ENCODE peak calls at places on chromosomes 3 and 15, in seven cellular contexts. One of them, this sample, is unnamed. For H3K27me3, the result is how much of the 10 kb centered on the place peaks cover.

GRCh38 chr3:188152660-188153497 is 1.1 kb upstream of the LPP start:
- DNase-seq in ovary: peak
- DNase-seq in left ventricle myocardium inferior: no peak
- DNase-seq in Panc1: no peak
- DNase-seq in heart right ventricle: peak
- DNase-seq in GM23338: peak
- DNase-seq in IMR-90: peak
- DNase-seq in this sample: no peak

GRCh38 chr15:41605566-41605965 is 46.6 kb downstream of the TYRO3 start:
- DNase-seq in left ventricle myocardium inferior: no peak
- DNase-seq in IMR-90: no peak
- DNase-seq in GM23338: no peak
- DNase-seq in heart right ventricle: no peak
- DNase-seq in ovary: no peak
- DNase-seq in Panc1: no peak
- DNase-seq in this sample: no peak

GRCh38 chr15:85543741-85544155 is 163.3 kb downstream of the AKAP13 start:
- DNase-seq in ovary: peak
- DNase-seq in GM23338: peak
- DNase-seq in Panc1: no peak
- DNase-seq in heart right ventricle: peak
- DNase-seq in left ventricle myocardium inferior: peak
- DNase-seq in IMR-90: no peak
- DNase-seq in this sample: no peak

GRCh38 chr15:76187151-76187550 is 124.1 kb downstream of the ETFA start:
- DNase-seq in heart right ventricle: no peak
- DNase-seq in GM23338: no peak
- DNase-seq in left ventricle myocardium inferior: no peak
- DNase-seq in ovary: no peak
- DNase-seq in Panc1: no peak
- DNase-seq in IMR-90: no peak
- DNase-seq in this sample: no peak

GRCh38 chr3:28077566-28077965 is 163.9 kb upstream of the CMC1 start:
- DNase-seq in heart right ventricle: no peak
- DNase-seq in ovary: no peak
- DNase-seq in GM23338: peak
- DNase-seq in IMR-90: peak
- DNase-seq in left ventricle myocardium inferior: no peak
- DNase-seq in Panc1: no peak
- DNase-seq in this sample: no peak

GRCh38 chr15:60720493-60721231 is 241.7 kb upstream of the ICE2 start:
- DNase-seq in IMR-90: no peak
- DNase-seq in left ventricle myocardium inferior: no peak
- DNase-seq in heart right ventricle: no peak
- DNase-seq in Panc1: no peak
- DNase-seq in ovary: no peak
- DNase-seq in GM23338: no peak
- DNase-seq in this sample: no peak

GRCh38 chr15:99614749-99615288 is 49.0 kb downstream of the MEF2A start:
- DNase-seq in ovary: no peak
- DNase-seq in GM23338: no peak
- DNase-seq in left ventricle myocardium inferior: no peak
- DNase-seq in Panc1: no peak
- DNase-seq in heart right ventricle: no peak
- DNase-seq in IMR-90: no peak
- DNase-seq in this sample: no peak

GRCh38 chr3:32401141-32401540 is 9.5 kb downstream of the CMTM7 start:
- DNase-seq in left ventricle myocardium inferior: no peak
- DNase-seq in Panc1: no peak
- DNase-seq in ovary: no peak
- DNase-seq in IMR-90: no peak
- DNase-seq in GM23338: peak
- DNase-seq in heart right ventricle: no peak
- DNase-seq in this sample: no peak

GRCh38 chr15:52699457-52699856 is 20.3 kb upstream of the ATOSA start:
- DNase-seq in left ventricle myocardium inferior: no peak
- DNase-seq in GM23338: no peak
- DNase-seq in heart right ventricle: no peak
- DNase-seq in ovary: no peak
- DNase-seq in IMR-90: no peak
- DNase-seq in Panc1: no peak
- DNase-seq in this sample: no peak

GRCh38 chr3:177427540-177427939 is 230.3 kb upstream of the TBL1XR1 start:
- DNase-seq in Panc1: no peak
- DNase-seq in ovary: no peak
- DNase-seq in heart right ventricle: no peak
- DNase-seq in GM23338: no peak
- DNase-seq in left ventricle myocardium inferior: no peak
- DNase-seq in IMR-90: peak
- DNase-seq in this sample: no peak

GRCh38 chr3:129611812-129612349 is 5.4 kb upstream of the PLXND1 start:
- DNase-seq in heart right ventricle: peak
- DNase-seq in left ventricle myocardium inferior: peak
- DNase-seq in GM23338: peak
- DNase-seq in IMR-90: peak
- DNase-seq in Panc1: no peak
- DNase-seq in ovary: no peak
- DNase-seq in this sample: no peak

GRCh38 chr3:39196671-39197446 is 4.5 kb upstream of the XIRP1 start:
- DNase-seq in ovary: no peak
- DNase-seq in IMR-90: peak
- DNase-seq in left ventricle myocardium inferior: no peak
- DNase-seq in GM23338: no peak
- DNase-seq in Panc1: no peak
- DNase-seq in heart right ventricle: peak
- DNase-seq in this sample: no peak

GRCh38 chr15:28948036-28948435 is 62.3 kb downstream of the APBA2 start:
- DNase-seq in ovary: no peak
- DNase-seq in GM23338: no peak
- DNase-seq in heart right ventricle: no peak
- DNase-seq in Panc1: no peak
- DNase-seq in left ventricle myocardium inferior: no peak
- DNase-seq in IMR-90: no peak
- DNase-seq in this sample: no peak

GRCh38 chr15:63243776-63244175 is 33.6 kb upstream of the APH1B start:
- DNase-seq in GM23338: no peak
- DNase-seq in ovary: no peak
- DNase-seq in Panc1: no peak
- DNase-seq in heart right ventricle: no peak
- DNase-seq in left ventricle myocardium inferior: no peak
- DNase-seq in IMR-90: no peak
- DNase-seq in this sample: no peak

GRCh38 chr3:184315506-184315867 is 1.1 kb downstream of the EIF4G1 start:
- DNase-seq in IMR-90: no peak
- DNase-seq in Panc1: no peak
- DNase-seq in GM23338: no peak
- DNase-seq in heart right ventricle: no peak
- DNase-seq in ovary: no peak
- DNase-seq in left ventricle myocardium inferior: no peak
- DNase-seq in this sample: no peak

GRCh38 chr3:33919312-33919711 is 120.9 kb downstream of the PDCD6IP start:
- DNase-seq in Panc1: no peak
- DNase-seq in IMR-90: peak
- DNase-seq in heart right ventricle: no peak
- DNase-seq in left ventricle myocardium inferior: no peak
- DNase-seq in GM23338: no peak
- DNase-seq in ovary: no peak
- DNase-seq in this sample: no peak

GRCh38 chr3:28348637-28349396 is at the start of the genes AZI2 and ZCWPW2:
- DNase-seq in ovary: peak
- DNase-seq in GM23338: peak
- DNase-seq in heart right ventricle: peak
- DNase-seq in IMR-90: peak
- DNase-seq in left ventricle myocardium inferior: peak
- DNase-seq in Panc1: peak
- DNase-seq in this sample: peak

GRCh38 chr15:92801412-92801773 is 98.7 kb upstream of the CHD2 start:
- DNase-seq in GM23338: no peak
- DNase-seq in IMR-90: peak
- DNase-seq in ovary: no peak
- DNase-seq in left ventricle myocardium inferior: no peak
- DNase-seq in Panc1: no peak
- DNase-seq in heart right ventricle: no peak
- DNase-seq in this sample: no peak

GRCh38 chr3:55726501-55726775 is 239.3 kb upstream of the WNT5A start:
- DNase-seq in GM23338: no peak
- DNase-seq in left ventricle myocardium inferior: no peak
- DNase-seq in Panc1: no peak
- DNase-seq in ovary: no peak
- DNase-seq in heart right ventricle: no peak
- DNase-seq in IMR-90: no peak
- DNase-seq in this sample: no peak

GRCh38 chr15:65400760-65401606 is 21.8 kb downstream of the IGDCC4 start:
- DNase-seq in GM23338: peak
- DNase-seq in left ventricle myocardium inferior: peak
- DNase-seq in IMR-90: peak
- DNase-seq in ovary: peak
- DNase-seq in Panc1: no peak
- DNase-seq in heart right ventricle: peak
- DNase-seq in this sample: peak

GRCh38 chr15:78102741-78103140 is 10.4 kb downstream of the SH2D7 start:
- DNase-seq in heart right ventricle: no peak
- DNase-seq in IMR-90: no peak
- DNase-seq in left ventricle myocardium inferior: no peak
- DNase-seq in GM23338: no peak
- DNase-seq in ovary: no peak
- DNase-seq in Panc1: no peak
- DNase-seq in this sample: no peak

GRCh38 chr3:18443670-18444596 is 18.8 kb upstream of the SATB1 start:
- DNase-seq in GM23338: peak
- DNase-seq in left ventricle myocardium inferior: peak
- DNase-seq in heart right ventricle: peak
- DNase-seq in Panc1: no peak
- DNase-seq in IMR-90: no peak
- DNase-seq in ovary: peak
- DNase-seq in this sample: no peak

GRCh38 chr3:101117473-101117872 is 124.3 kb upstream of the ABI3BP start:
- DNase-seq in IMR-90: no peak
- DNase-seq in GM23338: no peak
- DNase-seq in left ventricle myocardium inferior: no peak
- DNase-seq in heart right ventricle: no peak
- DNase-seq in Panc1: no peak
- DNase-seq in ovary: no peak
- DNase-seq in this sample: no peak

GRCh38 chr3:169362261-169362660 is 301.3 kb downstream of the MECOM start:
- DNase-seq in Panc1: no peak
- DNase-seq in IMR-90: peak
- DNase-seq in left ventricle myocardium inferior: no peak
- DNase-seq in GM23338: no peak
- DNase-seq in ovary: peak
- DNase-seq in heart right ventricle: no peak
- DNase-seq in this sample: no peak

GRCh38 chr3:132343018-132343612 is 25.9 kb downstream of the ACP3 start:
- DNase-seq in IMR-90: peak
- DNase-seq in ovary: peak
- DNase-seq in left ventricle myocardium inferior: no peak
- DNase-seq in heart right ventricle: no peak
- DNase-seq in GM23338: peak
- DNase-seq in Panc1: peak
- DNase-seq in this sample: no peak

DNA sequence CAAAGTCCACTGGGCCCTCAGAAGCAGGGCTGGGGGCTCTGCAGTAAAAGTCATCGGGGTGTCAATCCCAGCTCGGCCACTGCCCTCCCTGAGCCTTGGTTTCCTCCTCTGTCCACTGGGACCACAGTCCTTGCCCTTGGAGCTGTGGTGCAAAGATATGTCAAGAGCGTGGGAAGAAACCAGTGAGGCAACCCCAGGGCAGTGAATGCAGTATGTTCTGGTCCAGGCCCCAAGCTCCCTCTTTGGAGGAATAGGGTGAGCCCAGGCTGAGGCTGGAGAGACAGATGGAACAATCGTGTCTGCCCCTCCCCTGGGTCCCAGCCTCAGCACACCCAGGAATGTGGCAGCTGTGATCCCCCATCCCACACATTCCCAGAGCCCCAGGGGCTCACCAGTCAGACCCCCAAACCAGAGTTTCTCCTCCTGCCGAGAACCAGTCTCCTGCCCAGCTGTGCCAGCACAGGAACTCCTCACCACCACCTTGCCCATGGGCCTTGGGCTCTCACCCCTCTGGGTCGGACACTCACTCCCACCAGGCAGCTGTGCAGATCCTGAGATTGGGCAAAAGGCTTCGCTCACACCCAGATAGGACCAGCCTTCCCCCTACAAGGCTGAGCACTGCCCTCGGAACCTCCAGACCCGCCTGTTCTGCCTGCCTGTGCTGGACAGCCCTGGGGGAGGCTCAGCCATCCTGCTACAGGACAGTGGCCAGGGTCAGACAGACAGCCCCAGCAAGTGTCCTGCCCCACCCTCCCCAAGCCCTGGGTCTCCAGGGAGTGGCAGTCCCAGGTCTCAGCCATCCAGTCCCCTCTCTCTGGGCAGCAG is 546 bp downstream of the GRIP2 start:
- DNase-seq in IMR-90: no peak
- DNase-seq in GM23338: no peak
- DNase-seq in heart right ventricle: no peak
- DNase-seq in Panc1: no peak
- DNase-seq in ovary: no peak
- DNase-seq in left ventricle myocardium inferior: peak
- DNase-seq in this sample: no peak
- H3K27ac ChIP-seq in IMR-90: no peak
- H3K27ac ChIP-seq in GM23338: no peak
- H3K27ac ChIP-seq in heart right ventricle: peak
- H3K27ac ChIP-seq in Panc1: no peak
- H3K27ac ChIP-seq in ovary: peak
- H3K27ac ChIP-seq in left ventricle myocardium inferior: peak
- H3K27ac ChIP-seq in this sample: no peak

DNA sequence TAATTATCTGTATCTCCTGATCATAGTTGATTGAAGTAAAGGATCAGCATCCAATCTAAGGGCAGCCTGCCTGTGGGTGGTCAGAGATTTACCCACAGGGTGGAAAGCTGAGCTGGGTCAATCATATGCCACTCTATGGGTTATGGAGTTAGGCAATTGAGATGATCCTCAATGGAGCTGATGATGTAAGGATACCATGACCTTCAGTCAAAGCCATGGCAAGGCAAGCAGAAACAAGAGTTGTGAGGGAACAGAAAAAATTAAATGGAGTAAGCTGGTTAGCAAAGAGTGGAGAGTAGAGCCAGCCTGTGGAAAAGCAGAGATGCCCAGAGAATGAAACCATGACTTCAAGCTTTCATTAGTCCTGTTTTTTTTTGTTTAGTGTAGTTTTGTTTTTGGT is 5.7 kb upstream of the IQGAP1 start:
- DNase-seq in GM23338: no peak
- DNase-seq in left ventricle myocardium inferior: no peak
- DNase-seq in IMR-90: no peak
- DNase-seq in heart right ventricle: no peak
- DNase-seq in Panc1: no peak
- DNase-seq in ovary: no peak
- DNase-seq in this sample: no peak
- H3K27me3 ChIP-seq in GM23338: under half
- H3K27me3 ChIP-seq in left ventricle myocardium inferior: under half
- H3K27me3 ChIP-seq in IMR-90: under half
- H3K27me3 ChIP-seq in heart right ventricle: under half
- H3K27me3 ChIP-seq in Panc1: under half
- H3K27me3 ChIP-seq in ovary: under half
- H3K27me3 ChIP-seq in this sample: under half

GRCh38 chr3:41323860-41324259 is 124.6 kb downstream of the CTNNB1 start:
- DNase-seq in ovary: no peak
- DNase-seq in heart right ventricle: no peak
- DNase-seq in left ventricle myocardium inferior: no peak
- DNase-seq in GM23338: no peak
- DNase-seq in Panc1: no peak
- DNase-seq in IMR-90: no peak
- DNase-seq in this sample: no peak
- H3K27ac ChIP-seq in ovary: no peak
- H3K27ac ChIP-seq in heart right ventricle: no peak
- H3K27ac ChIP-seq in left ventricle myocardium inferior: peak
- H3K27ac ChIP-seq in GM23338: no peak
- H3K27ac ChIP-seq in Panc1: no peak
- H3K27ac ChIP-seq in IMR-90: no peak
- H3K27ac ChIP-seq in this sample: no peak

GRCh38 chr3:8542190-8542980 is 40.8 kb downstream of the LMCD1 start:
- DNase-seq in heart right ventricle: no peak
- DNase-seq in left ventricle myocardium inferior: no peak
- DNase-seq in GM23338: no peak
- DNase-seq in IMR-90: no peak
- DNase-seq in Panc1: no peak
- DNase-seq in ovary: no peak
- DNase-seq in this sample: no peak
- H3K27me3 ChIP-seq in heart right ventricle: under half
- H3K27me3 ChIP-seq in left ventricle myocardium inferior: under half
- H3K27me3 ChIP-seq in GM23338: under half
- H3K27me3 ChIP-seq in IMR-90: under half
- H3K27me3 ChIP-seq in Panc1: under half
- H3K27me3 ChIP-seq in ovary: under half
- H3K27me3 ChIP-seq in this sample: under half

This sample was measured in dorsolateral prefrontal cortex.